ENCODE peak calls at places on chromosome 3, in five cellular contexts. One of them, this sample, is unnamed.

GRCh38 chr3:111539351-111540331 is 2.4 kb upstream of the CD96 start:
- DNase-seq in GM12878: peak
- DNase-seq in HepG2: peak
- DNase-seq in K562: no peak
- DNase-seq in H1: peak
- DNase-seq in this sample: peak

GRCh38 chr3:71444028-71444860 is 139.3 kb downstream of the FOXP1 start:
- DNase-seq in GM12878: peak
- DNase-seq in HepG2: no peak
- DNase-seq in K562: no peak
- DNase-seq in H1: no peak
- DNase-seq in this sample: no peak

GRCh38 chr3:189548053-189548452 is 83.1 kb upstream of the TP63 start:
- DNase-seq in GM12878: no peak
- DNase-seq in HepG2: no peak
- DNase-seq in K562: no peak
- DNase-seq in H1: no peak
- DNase-seq in this sample: no peak

GRCh38 chr3:159765860-159766294 is 222.8 kb upstream of the IL12A start:
- DNase-seq in GM12878: no peak
- DNase-seq in HepG2: no peak
- DNase-seq in K562: no peak
- DNase-seq in H1: no peak
- DNase-seq in this sample: no peak

GRCh38 chr3:168620854-168621253 is 525.1 kb upstream of the GOLIM4 start:
- DNase-seq in GM12878: no peak
- DNase-seq in HepG2: peak
- DNase-seq in K562: no peak
- DNase-seq in H1: peak
- DNase-seq in this sample: peak

GRCh38 chr3:72162649-72163184 is 377.8 kb upstream of the PROK2 start:
- DNase-seq in GM12878: no peak
- DNase-seq in HepG2: no peak
- DNase-seq in K562: no peak
- DNase-seq in H1: no peak
- DNase-seq in this sample: no peak

GRCh38 chr3:17840126-17840525 is 97.7 kb upstream of the TBC1D5 start:
- DNase-seq in GM12878: no peak
- DNase-seq in HepG2: no peak
- DNase-seq in K562: no peak
- DNase-seq in H1: no peak
- DNase-seq in this sample: no peak

GRCh38 chr3:136050250-136050649 is 84.7 kb downstream of the PPP2R3A start:
- DNase-seq in GM12878: no peak
- DNase-seq in HepG2: no peak
- DNase-seq in K562: no peak
- DNase-seq in H1: no peak
- DNase-seq in this sample: no peak

GRCh38 chr3:192417559-192418055 is 309.7 kb downstream of the FGF12 start:
- DNase-seq in GM12878: no peak
- DNase-seq in HepG2: no peak
- DNase-seq in K562: no peak
- DNase-seq in H1: no peak
- DNase-seq in this sample: no peak

GRCh38 chr3:108406661-108407206 is 103.7 kb downstream of the MYH15 start:
- DNase-seq in GM12878: peak
- DNase-seq in HepG2: peak
- DNase-seq in K562: peak
- DNase-seq in H1: no peak
- DNase-seq in this sample: peak

GRCh38 chr3:187072582-187072981 is 66.7 kb downstream of the RPL39L start:
- DNase-seq in GM12878: no peak
- DNase-seq in HepG2: no peak
- DNase-seq in K562: no peak
- DNase-seq in H1: no peak
- DNase-seq in this sample: no peak

GRCh38 chr3:11072631-11073030 is 80.1 kb downstream of the SLC6A1 start:
- DNase-seq in GM12878: no peak
- DNase-seq in HepG2: no peak
- DNase-seq in K562: no peak
- DNase-seq in H1: no peak
- DNase-seq in this sample: no peak
- TF ChIP-seq YY1 in GM12878: no peak
- TF ChIP-seq YY1 in HepG2: no peak
- TF ChIP-seq YY1 in K562: no peak
- TF ChIP-seq YY1 in H1: no peak
- TF ChIP-seq YY1 in this sample: no peak

GRCh38 chr3:134600685-134601502 is 49.9 kb downstream of the KY start:
- DNase-seq in GM12878: no peak
- DNase-seq in HepG2: peak
- DNase-seq in K562: peak
- DNase-seq in H1: peak
- DNase-seq in this sample: peak
- H3K4me3 ChIP-seq in GM12878: no peak
- H3K4me3 ChIP-seq in HepG2: no peak
- H3K4me3 ChIP-seq in K562: no peak
- H3K4me3 ChIP-seq in H1: peak
- H3K4me3 ChIP-seq in this sample: no peak

GRCh38 chr3:42823351-42823750 is 14.1 kb downstream of the ACKR2 start:
- DNase-seq in GM12878: no peak
- DNase-seq in HepG2: no peak
- DNase-seq in K562: no peak
- DNase-seq in H1: no peak
- DNase-seq in this sample: no peak
- TF ChIP-seq SRF in GM12878: no peak
- TF ChIP-seq SRF in HepG2: no peak
- TF ChIP-seq SRF in K562: no peak
- TF ChIP-seq SRF in H1: no peak
- TF ChIP-seq SRF in this sample: no peak

GRCh38 chr3:146969356-146969755 is 364.2 kb upstream of the PLSCR5 start:
- DNase-seq in GM12878: no peak
- DNase-seq in HepG2: no peak
- DNase-seq in K562: no peak
- DNase-seq in H1: no peak
- DNase-seq in this sample: no peak
- TF ChIP-seq YY1 in GM12878: no peak
- TF ChIP-seq YY1 in HepG2: no peak
- TF ChIP-seq YY1 in K562: no peak
- TF ChIP-seq YY1 in H1: no peak
- TF ChIP-seq YY1 in this sample: no peak

DNA sequence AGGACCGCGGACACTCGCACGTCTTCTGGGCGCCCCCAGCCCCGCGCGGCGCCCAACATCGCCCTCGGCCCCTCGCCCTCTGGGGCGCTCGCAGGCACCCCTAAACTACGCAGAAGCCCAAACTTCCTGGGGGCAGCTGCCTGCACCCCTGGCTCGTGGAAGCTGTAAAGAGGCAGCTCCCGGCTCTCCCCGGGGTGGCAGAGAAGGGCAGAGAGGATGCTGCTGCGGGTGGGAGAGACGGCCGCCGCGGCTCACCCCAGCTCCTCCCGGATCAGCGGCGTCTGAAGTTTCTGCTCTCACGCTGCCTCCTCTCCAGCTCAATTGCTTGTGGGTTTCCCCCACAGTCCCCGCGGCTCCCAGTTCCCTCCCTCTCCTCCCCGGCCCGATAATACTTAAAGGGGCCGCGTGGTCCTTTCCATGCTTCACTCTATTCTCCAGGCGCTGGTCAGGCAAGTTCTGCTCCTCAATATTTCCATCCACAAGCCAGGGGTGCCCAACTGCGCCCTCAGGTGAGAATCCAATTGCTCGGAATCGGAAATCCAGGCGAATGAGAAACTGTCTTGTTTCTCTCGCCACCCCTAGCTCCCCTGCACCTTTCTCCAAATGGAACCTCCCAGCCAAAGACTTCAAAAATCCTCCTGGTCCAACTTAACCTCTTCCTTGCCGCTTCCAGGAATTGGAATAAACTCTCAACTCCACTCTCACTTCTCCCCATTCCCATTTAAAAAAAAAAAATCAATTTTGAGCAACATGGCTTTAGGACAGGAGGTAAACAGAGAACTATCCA is 748.5 kb downstream of the ROBO1 start:
- DNase-seq in GM12878: no peak
- DNase-seq in HepG2: peak
- DNase-seq in K562: no peak
- DNase-seq in H1: peak
- DNase-seq in this sample: no peak
- H3K4me3 ChIP-seq in GM12878: peak
- H3K4me3 ChIP-seq in HepG2: peak
- H3K4me3 ChIP-seq in K562: no peak
- H3K4me3 ChIP-seq in H1: peak
- H3K4me3 ChIP-seq in this sample: no peak

DNA sequence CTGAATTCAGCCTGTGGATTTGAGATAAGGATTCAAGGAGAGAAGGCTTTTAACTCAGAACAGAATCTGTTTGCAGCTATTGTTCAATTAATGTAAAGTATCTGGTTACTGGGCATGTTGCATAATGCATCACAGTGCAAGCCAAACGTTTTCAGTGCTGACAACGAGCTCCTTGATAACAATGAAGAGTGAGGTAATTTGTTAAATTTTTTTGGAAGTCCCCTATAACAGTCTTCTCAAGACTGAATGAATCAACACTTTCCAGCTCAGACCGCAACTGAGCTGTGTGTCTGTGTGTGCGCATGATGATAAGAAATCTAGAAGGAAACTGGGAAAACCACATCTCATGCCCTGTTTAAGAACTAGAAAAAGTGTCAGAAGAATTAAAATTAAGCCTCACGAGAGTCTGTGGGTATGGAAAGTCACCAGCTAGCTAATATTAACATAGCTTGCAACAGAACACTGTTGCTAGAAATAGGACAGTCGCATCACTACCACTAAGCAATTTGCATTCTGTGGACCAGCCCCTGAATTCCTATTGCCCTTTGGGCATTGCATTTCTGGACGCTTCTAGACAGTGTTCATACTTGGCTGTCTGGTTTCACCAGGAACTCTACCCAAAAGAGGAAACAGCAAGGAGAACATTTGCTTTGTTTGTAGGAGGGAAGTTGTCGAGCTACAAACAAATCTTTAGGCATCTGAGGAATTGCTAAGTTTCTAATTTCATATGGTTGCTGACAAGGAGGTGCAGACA is 43.7 kb upstream of the ATP2C1 start:
- DNase-seq in GM12878: peak
- DNase-seq in HepG2: no peak
- DNase-seq in K562: peak
- DNase-seq in H1: no peak
- DNase-seq in this sample: no peak
- TF ChIP-seq SRF in GM12878: no peak
- TF ChIP-seq SRF in HepG2: no peak
- TF ChIP-seq SRF in K562: no peak
- TF ChIP-seq SRF in H1: no peak
- TF ChIP-seq SRF in this sample: no peak

This sample was measured in HCT116.